ENCODE peak calls at places on chromosome 3, in four cellular contexts. D, L, E and K are unnamed samples.

GRCh38 chr3:100697183-100697582 is 12.1 kb upstream of the TFG start:
- DNase-seq in D (no peak), L (no peak), E (no peak), K (no peak)

GRCh38 chr3:16807981-16808380 is 76.8 kb upstream of the PLCL2 start:
- DNase-seq in D (no peak), L (no peak), E (no peak), K (no peak)

GRCh38 chr3:111700054-111700453 is 104.9 kb upstream of the ZBED2 start:
- DNase-seq in D (no peak), L (no peak), E (no peak), K (no peak)

GRCh38 chr3:105865016-105865623 is 3.7 kb downstream of the CBLB start:
- DNase-seq in D (no peak), L (no peak), E (no peak), K (no peak)

GRCh38 chr3:131033480-131034080 is 6.9 kb downstream of the NEK11 start:
- DNase-seq in D (no peak), L (no peak), E (peak), K (peak)

GRCh38 chr3:115975353-115975752 is 352.0 kb downstream of the GAP43 start:
- DNase-seq in D (no peak), L (no peak), E (peak), K (peak)

GRCh38 chr3:47588587-47588986 is 9.9 kb upstream of the CSPG5 start:
- DNase-seq in D (no peak), L (no peak), E (no peak), K (no peak)

GRCh38 chr3:185532881-185533280 is 19.5 kb downstream of the LIPH start:
- DNase-seq in D (no peak), L (no peak), E (no peak), K (no peak)

GRCh38 chr3:138378331-138378730 is 30.0 kb downstream of the MRAS start:
- DNase-seq in D (no peak), L (no peak), E (no peak), K (no peak)

GRCh38 chr3:179149239-179149887 is 1.2 kb downstream of the PIK3CA start:
- DNase-seq in D (peak), L (no peak), E (peak), K (no peak)

GRCh38 chr3:46214751-46215352 is 6.7 kb upstream of the CCR1 start:
- DNase-seq in D (peak), L (peak), E (peak), K (no peak)

GRCh38 chr3:37997321-37997720 is 6.7 kb downstream of the VILL start:
- DNase-seq in D (no peak), L (peak), E (no peak), K (no peak)

GRCh38 chr3:126337980-126338651 is 19.1 kb downstream of the KLF15 start:
- DNase-seq in D (peak), L (no peak), E (no peak), K (no peak)

GRCh38 chr3:30721314-30721634 is 114.9 kb downstream of the TGFBR2 start:
- DNase-seq in D (no peak), L (no peak), E (no peak), K (no peak)

GRCh38 chr3:7546219-7546618 is 685.3 kb downstream of the GRM7 start:
- DNase-seq in D (no peak), L (peak), E (peak), K (peak)

GRCh38 chr3:16484216-16484615 is 29.3 kb downstream of the RFTN1 start:
- DNase-seq in D (no peak), L (peak), E (peak), K (no peak)

DNA sequence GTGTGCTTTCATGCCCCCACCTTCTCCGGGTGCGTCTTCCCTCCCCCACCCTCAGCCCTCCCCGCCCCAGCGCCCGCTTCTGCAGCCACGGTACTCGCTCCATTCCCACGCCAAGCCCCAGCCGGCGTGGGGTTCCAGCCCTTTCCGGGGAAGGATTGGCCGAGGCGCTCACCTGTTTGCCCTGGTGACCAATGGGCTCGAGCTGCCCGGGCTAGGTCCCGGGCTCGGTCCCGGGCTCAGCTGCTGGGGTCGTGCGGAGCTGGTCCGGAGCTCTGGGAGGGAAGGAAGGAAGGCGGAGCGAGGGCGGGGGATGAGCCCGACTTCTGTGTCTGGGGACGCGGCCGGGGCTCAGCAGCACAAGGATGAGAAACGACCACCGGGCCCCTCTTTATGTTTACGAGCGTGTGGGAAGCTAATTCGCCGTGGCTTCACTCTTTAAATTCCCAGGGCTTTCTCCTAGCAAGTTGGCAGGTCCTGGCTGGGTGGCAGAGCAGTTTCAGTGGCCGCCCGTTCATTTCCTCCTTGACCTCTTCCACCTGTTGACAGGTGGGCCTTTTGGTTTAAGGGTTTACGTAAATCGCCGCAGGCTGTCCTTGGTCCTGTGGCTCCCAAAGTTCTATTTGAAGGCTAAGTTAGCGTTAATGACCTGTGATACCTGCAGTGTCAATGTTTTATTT is at the start of gene IGSF10:
- DNase-seq in D (peak), L (peak), E (no peak), K (peak)
- H3K4me3 ChIP-seq in D (peak), L (peak), E (peak), K (peak)

GRCh38 chr3:119676020-119676419 is 1.2 kb downstream of the COX17 start:
- DNase-seq in D (no peak), L (no peak), E (no peak), K (no peak)

GRCh38 chr3:119679874-119680273 is 2.7 kb upstream of the COX17 start:
- DNase-seq in D (no peak), L (no peak), E (no peak), K (no peak)

GRCh38 chr3:119677641-119677934 is 382 bp upstream of the COX17 start:
- DNase-seq in D (no peak), L (no peak), E (no peak), K (no peak)

GRCh38 chr3:119676771-119677640 is at the start of gene COX17:
- DNase-seq in D (peak), L (peak), E (peak), K (peak)

DNA sequence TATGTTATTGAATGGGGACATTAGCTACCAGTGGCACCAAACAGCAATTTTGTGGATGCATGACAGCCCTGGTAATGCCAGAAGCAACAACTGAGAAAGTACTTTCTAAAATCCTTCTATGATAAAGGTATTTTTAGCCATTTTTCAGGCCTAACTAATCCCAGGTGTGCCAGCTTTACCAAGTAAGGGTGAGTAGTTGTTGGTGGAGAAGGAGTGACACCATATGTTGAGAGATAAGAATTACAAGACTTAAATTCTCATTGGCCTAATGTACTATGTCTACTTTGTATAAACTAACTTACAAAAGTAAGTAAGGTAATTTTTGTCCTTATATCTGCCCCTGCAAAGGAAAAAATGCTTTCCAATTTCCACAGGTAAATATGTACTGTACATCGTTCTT is 4.1 kb upstream of the COX17 start:
- DNase-seq in D (no peak), L (no peak), E (peak), K (peak)
- TF ChIP-seq CTCF in D (peak), L (peak), E (peak), K (peak)

DNA sequence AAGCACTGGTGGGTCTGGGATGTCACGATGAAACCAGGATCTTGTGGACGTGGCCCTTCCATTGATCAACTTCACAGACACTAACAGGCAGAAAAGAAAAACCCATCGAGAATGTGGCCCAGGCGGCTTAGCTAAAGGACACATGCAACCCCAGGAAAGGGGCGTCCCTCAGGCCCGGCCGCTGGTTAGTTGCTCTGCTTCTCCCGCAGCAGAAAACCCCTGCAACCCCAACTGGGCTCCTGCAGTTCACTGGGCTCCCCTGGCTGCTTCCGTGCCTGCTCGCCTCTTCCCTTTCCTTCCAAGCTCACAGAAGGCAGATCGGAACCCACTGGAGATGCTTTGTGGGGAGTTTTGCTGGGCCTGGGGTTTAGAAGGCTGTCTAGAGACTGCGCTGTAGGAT is 1.1 kb downstream of the GASK1A start:
- DNase-seq in D (no peak), L (no peak), E (no peak), K (no peak)
- H3K4me3 ChIP-seq in D (peak), L (peak), E (no peak), K (no peak)

DNA sequence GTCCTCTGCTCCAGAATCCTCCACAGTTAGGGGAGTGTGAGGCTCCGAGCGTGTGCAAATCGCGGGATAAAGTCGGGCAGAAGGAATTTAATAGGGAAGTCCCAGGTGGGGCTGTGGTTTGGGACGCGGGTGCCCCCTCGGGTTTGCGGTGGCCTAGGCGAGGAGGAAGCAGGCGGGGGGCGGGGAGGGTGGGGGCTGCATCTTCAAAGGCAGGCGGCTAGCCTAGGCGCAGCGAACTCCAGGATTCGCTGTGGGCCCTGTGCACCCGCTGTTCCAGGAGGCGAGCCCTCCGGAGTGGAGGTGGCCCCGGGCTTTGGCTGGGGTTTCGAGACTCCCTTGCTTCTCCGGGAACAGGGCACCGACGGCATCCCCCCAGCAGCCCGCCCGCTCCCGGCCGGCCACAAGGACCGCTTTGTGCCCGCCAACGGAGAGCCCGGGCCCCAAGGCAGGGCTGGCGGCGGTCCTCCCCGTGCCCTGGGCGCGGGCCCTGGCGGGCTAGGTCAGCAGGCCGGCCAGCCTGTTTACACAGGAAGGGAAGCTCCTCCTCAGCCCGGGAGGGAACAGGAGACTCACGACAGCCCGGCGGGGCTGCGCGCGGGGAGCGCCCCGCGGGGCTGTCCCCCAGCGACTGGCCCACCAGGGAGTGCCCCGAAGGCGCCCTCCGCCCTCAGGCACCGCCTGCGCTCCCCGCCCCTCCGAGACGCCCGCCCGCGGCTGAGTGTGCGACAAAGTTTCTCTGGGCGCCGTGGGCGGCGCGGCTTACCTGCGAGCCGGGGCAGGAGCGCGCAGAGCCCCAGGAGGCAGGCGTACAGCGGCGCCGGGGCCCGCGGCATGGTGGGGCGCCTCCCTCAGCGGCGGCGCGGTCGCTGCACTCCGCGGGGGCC is 755 bp downstream of the ITGB5 start:
- DNase-seq in D (peak), L (peak), E (peak), K (peak)
- TF ChIP-seq CTCF in D (no peak), L (no peak), E (no peak), K (no peak)

DNA sequence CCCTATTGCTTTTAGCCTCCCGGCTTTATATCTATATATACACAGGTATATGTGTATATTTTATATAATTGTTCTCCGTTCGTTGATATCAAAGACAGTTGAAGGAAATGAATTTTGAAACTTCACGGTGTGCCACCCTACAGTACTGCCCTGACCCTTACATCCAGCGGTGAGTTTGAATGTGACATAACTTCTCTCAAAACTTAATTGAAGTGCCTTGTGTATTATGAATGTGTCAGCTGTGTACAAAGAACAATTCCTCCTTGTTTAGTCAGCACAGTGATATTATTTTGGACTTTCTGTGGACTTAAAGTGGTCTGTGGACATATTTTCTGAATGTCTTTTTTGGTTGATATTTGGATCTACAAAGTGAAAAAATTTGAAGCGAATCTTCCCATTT is 220 bp downstream of the TP63 start:
- DNase-seq in D (no peak), L (no peak), E (no peak), K (no peak)
- H3K4me3 ChIP-seq in D (no peak), L (no peak), E (no peak), K (no peak)

GRCh38 chr3:149902498-149903139 is 68.1 kb downstream of the PFN2 start:
- DNase-seq in D (no peak), L (no peak), E (peak), K (peak)
- TF ChIP-seq CTCF in D (no peak), L (no peak), E (no peak), K (peak)

DNA sequence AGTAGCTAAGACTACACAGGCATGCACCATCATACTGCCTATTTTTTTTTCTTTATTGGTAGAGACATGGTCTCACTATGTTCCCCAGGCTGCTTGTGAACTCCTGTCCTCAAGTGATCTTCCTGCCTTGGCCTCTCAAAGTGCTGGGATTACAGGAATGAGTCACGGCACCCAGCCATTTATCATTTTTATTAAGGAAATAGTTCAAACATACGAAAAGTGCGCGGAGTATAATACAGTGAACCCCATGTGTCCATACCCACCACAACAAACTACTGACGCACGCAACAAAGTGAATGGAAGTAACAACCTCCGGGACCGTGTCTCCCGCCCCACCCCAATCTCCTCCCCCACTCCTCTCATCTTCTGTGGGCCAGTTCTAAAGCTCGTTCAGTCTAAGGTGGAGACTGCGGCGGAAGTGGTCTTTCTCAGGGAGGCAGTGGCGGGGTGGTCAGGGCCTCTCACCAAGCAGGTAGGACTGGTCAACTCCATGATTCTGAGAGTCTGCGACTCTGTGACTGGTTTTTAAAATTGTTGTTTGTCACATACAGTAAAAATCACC is 42.1 kb downstream of the DNAJB8 start:
- DNase-seq in D (no peak), L (no peak), E (no peak), K (peak)
- H3K4me3 ChIP-seq in D (no peak), L (no peak), E (no peak), K (no peak)

GRCh38 chr3:76025561-76025960 is 240.2 kb upstream of the ZNF717 start:
- DNase-seq in D (no peak), L (no peak), E (peak), K (no peak)

GRCh38 chr3:76021376-76021775 is 236.0 kb upstream of the ZNF717 start:
- DNase-seq in D (no peak), L (no peak), E (peak), K (no peak)

GRCh38 chr3:76028816-76029215 is 243.5 kb upstream of the ZNF717 start:
- DNase-seq in D (no peak), L (no peak), E (no peak), K (no peak)

GRCh38 chr3:76026379-76026778 is 241.0 kb upstream of the ZNF717 start:
- DNase-seq in D (no peak), L (no peak), E (peak), K (no peak)

DNA sequence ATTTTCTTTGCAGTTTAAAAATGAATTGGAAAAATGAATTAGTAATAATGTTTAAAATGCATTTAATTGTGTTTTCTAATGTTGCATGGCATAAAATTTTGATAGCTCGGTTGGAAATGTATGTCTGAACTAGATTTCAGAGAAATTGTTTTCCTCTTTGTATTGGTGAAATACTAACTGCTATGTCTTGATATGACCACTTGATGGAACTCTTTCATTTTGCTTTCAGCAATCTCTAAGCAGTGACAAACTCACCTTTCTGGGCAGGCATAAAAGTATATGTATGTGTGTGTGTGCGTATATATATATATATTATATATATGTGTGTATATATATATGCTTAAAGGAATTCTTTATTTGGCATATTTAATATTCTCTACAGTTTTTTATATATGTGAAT is 239.3 kb upstream of the ZNF717 start:
- DNase-seq in D (no peak), L (no peak), E (peak), K (peak)
- TF ChIP-seq CTCF in D (peak), L (no peak), E (peak), K (peak)